ENCODE peak calls at places on chromosomes 16 and 17, in four cellular contexts. Q is IMR-90, X is body of pancreas, L is HCT116. Y is an unnamed sample.

GRCh38 chr17:386145-386876 is 33.7 kb upstream of the RPH3AL start:
- DNase-seq in L (peak; percentile 6), Q (no peak), X (peak; percentile 76), Y (peak; percentile 67)

GRCh38 chr16:55955845-55956244 is 80.7 kb upstream of the CES5A start:
- DNase-seq in X (peak; percentile 17), L (no peak), Q (no peak), Y (no peak)

GRCh38 chr17:56290486-56291118 is 137.3 kb downstream of the ANKFN1 start:
- DNase-seq in L (no peak), X (no peak), Q (no peak), Y (no peak)

GRCh38 chr16:57701759-57702371 is 7.3 kb downstream of the DRC7 start:
- DNase-seq in L (no peak), X (no peak), Q (no peak), Y (no peak)

GRCh38 chr17:5912927-5913565 is 157.1 kb upstream of the WSCD1 start:
- DNase-seq in X (no peak), L (no peak), Q (no peak), Y (no peak)

GRCh38 chr16:50207652-50208051 is 54.5 kb downstream of the TENT4B start:
- DNase-seq in Q (peak; percentile 72), L (no peak), X (no peak), Y (no peak)

GRCh38 chr16:25033852-25034251 is 18.7 kb upstream of the ARHGAP17 start:
- DNase-seq in X (no peak), Q (peak; percentile 83), L (no peak), Y (no peak)

GRCh38 chr16:19033761-19034160 is 33.7 kb upstream of the COQ7 start:
- DNase-seq in Q (no peak), L (no peak), X (no peak), Y (no peak)

GRCh38 chr16:81444448-81445121 is at the start of gene CMIP:
- DNase-seq in L (peak; percentile 50), X (peak; percentile 88), Q (peak; percentile 72), Y (peak; percentile 81)

GRCh38 chr17:62713096-62713870 is 85.8 kb downstream of the MRC2 start:
- DNase-seq in X (no peak), L (no peak), Q (no peak), Y (no peak)

GRCh38 chr16:89237733-89238132 is 20.2 kb downstream of the ZNF778 start:
- DNase-seq in L (no peak), X (no peak), Q (no peak), Y (no peak)

GRCh38 chr17:281365-281999 is 71.1 kb downstream of the RPH3AL start:
- DNase-seq in Q (no peak), L (no peak), X (peak; percentile 7), Y (no peak)

GRCh38 chr16:71201556-71201955 is 29.0 kb downstream of the HYDIN start:
- DNase-seq in L (no peak), X (no peak), Q (no peak), Y (no peak)

GRCh38 chr17:50173335-50173941 is 7.6 kb downstream of the SGCA start:
- DNase-seq in X (no peak), L (no peak), Q (peak; percentile 95), Y (no peak)

GRCh38 chr17:77312786-77313599 is 172.2 kb downstream of the SEC14L1 start:
- DNase-seq in Q (peak; percentile 82), L (no peak), X (peak; percentile 40), Y (no peak)

GRCh38 chr17:57535652-57536018 is 209.5 kb downstream of the CCDC182 start:
- DNase-seq in X (no peak), Q (no peak), L (no peak), Y (no peak)

GRCh38 chr17:11825902-11826301 is 171.4 kb downstream of the ZNF18 start:
- DNase-seq in L (no peak), Q (no peak), X (no peak), Y (no peak)

GRCh38 chr17:32259596-32259995 is 6.0 kb upstream of the RHBDL3 start:
- DNase-seq in L (no peak), Q (peak; percentile 82), X (no peak), Y (no peak)

GRCh38 chr17:19727466-19728113 is 11.2 kb upstream of the SLC47A2 start:
- DNase-seq in L (no peak), X (peak; percentile 59), Q (peak; percentile 68), Y (no peak)

GRCh38 chr16:3963203-3963602 is 82.7 kb upstream of the CREBBP start:
- DNase-seq in L (no peak), Q (no peak), X (no peak), Y (peak; percentile 38)

GRCh38 chr16:75927824-75928223 is 201.5 kb upstream of the CPHXL start:
- DNase-seq in X (no peak), L (no peak), Q (no peak), Y (no peak)

GRCh38 chr17:1170739-1171138 is 9.0 kb downstream of the ABR start:
- DNase-seq in Q (no peak), X (no peak), L (no peak), Y (peak; percentile 20)

GRCh38 chr17:41792835-41793748 is 6.6 kb upstream of the JUP start:
- DNase-seq in X (peak; percentile 86), L (peak; percentile 79), Q (peak; percentile 60), Y (peak; percentile 23)

GRCh38 chr17:49193513-49194296 is 16.7 kb downstream of the GNGT2 start:
- DNase-seq in Q (peak; percentile 51), X (peak; percentile 37), L (peak; percentile 33), Y (no peak)

GRCh38 chr16:1876468-1876867 is 4.5 kb upstream of the MEIOB start:
- DNase-seq in Q (no peak), X (no peak), L (no peak), Y (peak; percentile 13)

GRCh38 chr17:68346448-68346847 is 55.2 kb downstream of the ARSG start:
- DNase-seq in Q (no peak), L (no peak), X (no peak), Y (peak; percentile 90)

GRCh38 chr16:55044366-55044975 is 113.8 kb downstream of the IRX5 start:
- DNase-seq in Q (no peak), L (no peak), X (no peak), Y (no peak)

GRCh38 chr17:29570521-29570920 is 2.0 kb downstream of the TP53I13 start:
- DNase-seq in L (no peak), Q (no peak), X (no peak), Y (peak; percentile 1)

GRCh38 chr16:4847774-4848587 is 700 bp downstream of the UBN1 start:
- DNase-seq in Q (peak; percentile 64), L (no peak), X (peak; percentile 78), Y (peak; percentile 60)

GRCh38 chr16:50680907-50681885 is at the start of gene SNX20:
- DNase-seq in L (no peak), Q (no peak), X (no peak), Y (peak; percentile 81)

GRCh38 chr17:1188812-1189211 is 9.0 kb upstream of the ABR start:
- DNase-seq in Q (peak; percentile 27), X (peak; percentile 90), L (no peak), Y (no peak)

GRCh38 chr16:87100306-87101058 is 216.7 kb downstream of the C16orf95 start:
- DNase-seq in L (no peak), X (no peak), Q (no peak), Y (no peak)

GRCh38 chr17:29930399-29931010 is 477 bp upstream of the SSH2 start:
- DNase-seq in X (no peak), L (no peak), Q (peak; percentile 41), Y (no peak)

GRCh38 chr16:1964046-1964505 is 550 bp downstream of the RPS2 start:
- DNase-seq in L (no peak), Q (no peak), X (no peak), Y (peak; percentile 40)

GRCh38 chr17:41486809-41487530 is 2.7 kb downstream of the KRT36 start:
- DNase-seq in Q (no peak), X (peak; percentile 57), L (no peak), Y (peak; percentile 61)

GRCh38 chr17:78889525-78889924 is 13.5 kb downstream of the CEP295NL start:
- DNase-seq in Q (no peak), L (no peak), X (no peak), Y (peak; percentile 47)

GRCh38 chr16:51683882-51684281 is 532.8 kb upstream of the SALL1 start:
- DNase-seq in X (no peak), L (no peak), Q (no peak), Y (no peak)
- TF ChIP-seq CTCF in X (no peak), L (no peak), Q (no peak), Y (no peak)

DNA sequence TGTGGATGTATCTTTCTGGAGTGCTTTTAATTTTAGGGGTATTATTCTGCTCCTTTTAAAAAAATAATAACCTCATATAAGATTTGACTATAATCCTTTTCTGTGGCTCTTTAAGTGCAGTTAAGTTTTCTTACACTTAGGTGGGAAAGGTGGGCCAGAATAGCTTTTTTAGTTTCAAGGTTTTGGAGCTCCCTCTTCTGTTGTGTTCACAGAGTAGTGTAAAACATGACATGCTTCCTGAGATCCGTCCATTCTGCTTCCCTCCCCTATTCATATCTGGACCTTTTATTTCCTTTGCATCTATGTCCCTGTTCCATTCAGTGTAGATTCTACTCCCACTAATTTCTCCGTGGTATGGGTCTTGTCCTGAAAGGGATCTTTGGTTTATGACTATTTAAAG is 12.8 kb downstream of the LRRC36 start:
- DNase-seq in L (peak; percentile 18), X (no peak), Q (peak; percentile 60), Y (no peak)
- TF ChIP-seq CTCF in L (no peak), X (no peak), Q (peak; percentile 52), Y (peak; percentile 34)

DNA sequence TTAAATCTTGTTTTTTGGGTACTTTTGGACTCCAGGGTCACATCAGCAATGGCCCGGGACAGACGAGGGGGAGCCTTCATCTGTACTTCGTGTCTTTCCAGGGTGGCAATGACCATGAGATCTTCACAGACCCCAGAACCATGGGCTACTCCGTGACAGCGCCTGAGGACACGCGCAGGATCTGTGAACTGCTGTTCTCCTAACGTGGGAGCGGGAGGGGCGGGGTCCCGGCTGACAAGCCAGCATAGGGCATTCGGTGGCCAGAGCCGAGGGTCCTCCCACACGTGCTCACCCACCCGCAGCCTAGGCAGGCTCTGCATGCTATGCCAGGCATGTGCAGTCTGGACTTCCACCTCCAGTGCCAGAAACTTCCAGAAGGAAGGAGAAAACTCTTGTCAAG is 21.2 kb downstream of the CARHSP1 start:
- DNase-seq in X (no peak), L (no peak), Q (no peak), Y (no peak)
- TF ChIP-seq CTCF in X (no peak), L (no peak), Q (no peak), Y (no peak)

GRCh38 chr16:303760-304505 is 21.0 kb downstream of the PDIA2 start:
- DNase-seq in X (no peak), Q (no peak), L (no peak), Y (no peak)
- TF ChIP-seq CTCF in X (peak; percentile 9), Q (no peak), L (no peak), Y (no peak)

GRCh38 chr16:85859818-85860125 is 39.2 kb upstream of the IRF8 start:
- DNase-seq in L (no peak), X (no peak), Q (no peak), Y (no peak)
- TF ChIP-seq CTCF in L (peak; percentile 2), X (no peak), Q (no peak), Y (no peak)

GRCh38 chr17:34894971-34895370 is 66.3 kb downstream of the CCT6B start:
- DNase-seq in X (no peak), Q (no peak), L (no peak), Y (no peak)

GRCh38 chr17:34895388-34895787 is 65.9 kb downstream of the CCT6B start:
- DNase-seq in X (no peak), Q (no peak), L (no peak), Y (no peak)

DNA sequence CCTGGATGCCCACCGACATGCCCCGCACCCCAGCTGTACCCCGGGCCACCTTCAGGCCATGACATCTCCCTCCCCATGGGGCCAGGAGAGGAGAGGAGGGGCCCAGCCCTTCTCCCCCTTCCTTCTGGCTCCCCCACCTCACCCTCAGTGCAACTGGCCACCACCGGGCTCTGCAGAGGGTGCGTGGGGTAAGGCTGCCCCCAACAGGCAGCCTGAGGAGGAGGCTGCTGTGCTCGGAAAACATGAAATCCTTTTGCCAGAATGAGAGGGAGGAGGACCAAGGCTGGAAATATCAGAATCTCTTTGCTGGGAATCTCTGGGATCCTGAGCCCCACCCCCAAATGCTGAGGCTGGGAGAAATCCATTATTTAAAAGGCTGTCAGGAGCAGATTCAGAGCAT is 68.4 kb downstream of the CCT6B start:
- DNase-seq in Q (no peak), L (peak; percentile 3), X (no peak), Y (peak; percentile 19)
- TF ChIP-seq CTCF in Q (peak; percentile 20), L (peak; percentile 78), X (no peak), Y (no peak)